ENCODE peak calls at places on chromosomes 5 and 9, in nine cellular contexts. One of them, this sample, is unnamed.
A peak's percentile ranks its signal among the peaks of the same experiment; 100 is the strongest.

GRCh38 chr9:122090287-122090883 is 2.7 kb downstream of the TTLL11 start:
- DNase-seq in SW 1271: no peak
- DNase-seq in Calu3: no peak
- DNase-seq in foreskin melanocyte: no peak
- DNase-seq in SIG-M5: no peak
- DNase-seq in NCI-H345: no peak
- DNase-seq in activated T-cell treated with anti-CD3 and anti-CD28 coated beads for 48 hours: no peak
- DNase-seq in stimulated activated CD4-positive, alpha-beta T cell treated with anti-CD3 and anti-CD28 coated beads, Interleukin-1b, Interleukin-23, amount 100 ng/mL, for 24 hours: no peak
- DNase-seq in astrocyte of the spinal cord: no peak
- DNase-seq in this sample: no peak

GRCh38 chr5:134053314-134053839 is 48.6 kb upstream of the VDAC1 start:
- DNase-seq in SW 1271: no peak
- DNase-seq in Calu3: peak; percentile 34
- DNase-seq in foreskin melanocyte: no peak
- DNase-seq in SIG-M5: no peak
- DNase-seq in NCI-H345: no peak
- DNase-seq in activated T-cell treated with anti-CD3 and anti-CD28 coated beads for 48 hours: no peak
- DNase-seq in stimulated activated CD4-positive, alpha-beta T cell treated with anti-CD3 and anti-CD28 coated beads, Interleukin-1b, Interleukin-23, amount 100 ng/mL, for 24 hours: no peak
- DNase-seq in astrocyte of the spinal cord: no peak
- DNase-seq in this sample: no peak

GRCh38 chr5:23450187-23450586 is 57.2 kb upstream of the PRDM9 start:
- DNase-seq in SW 1271: no peak
- DNase-seq in Calu3: no peak
- DNase-seq in foreskin melanocyte: peak; percentile 1
- DNase-seq in SIG-M5: no peak
- DNase-seq in NCI-H345: no peak
- DNase-seq in activated T-cell treated with anti-CD3 and anti-CD28 coated beads for 48 hours: no peak
- DNase-seq in stimulated activated CD4-positive, alpha-beta T cell treated with anti-CD3 and anti-CD28 coated beads, Interleukin-1b, Interleukin-23, amount 100 ng/mL, for 24 hours: no peak
- DNase-seq in astrocyte of the spinal cord: no peak
- DNase-seq in this sample: no peak

GRCh38 chr9:100408541-100409175 is 18.3 kb upstream of the MSANTD3 start:
- DNase-seq in SW 1271: no peak
- DNase-seq in Calu3: no peak
- DNase-seq in foreskin melanocyte: no peak
- DNase-seq in SIG-M5: no peak
- DNase-seq in NCI-H345: no peak
- DNase-seq in activated T-cell treated with anti-CD3 and anti-CD28 coated beads for 48 hours: no peak
- DNase-seq in stimulated activated CD4-positive, alpha-beta T cell treated with anti-CD3 and anti-CD28 coated beads, Interleukin-1b, Interleukin-23, amount 100 ng/mL, for 24 hours: no peak
- DNase-seq in astrocyte of the spinal cord: no peak
- DNase-seq in this sample: no peak

GRCh38 chr9:79670269-79670961 is 98.7 kb downstream of the TLE4 start:
- DNase-seq in SW 1271: no peak
- DNase-seq in Calu3: no peak
- DNase-seq in foreskin melanocyte: no peak
- DNase-seq in SIG-M5: no peak
- DNase-seq in NCI-H345: no peak
- DNase-seq in activated T-cell treated with anti-CD3 and anti-CD28 coated beads for 48 hours: no peak
- DNase-seq in stimulated activated CD4-positive, alpha-beta T cell treated with anti-CD3 and anti-CD28 coated beads, Interleukin-1b, Interleukin-23, amount 100 ng/mL, for 24 hours: no peak
- DNase-seq in astrocyte of the spinal cord: no peak
- DNase-seq in this sample: no peak

GRCh38 chr5:121949885-121950284 is 11.9 kb upstream of the SRFBP1 start:
- DNase-seq in SW 1271: peak; percentile 49
- DNase-seq in Calu3: peak; percentile 74
- DNase-seq in foreskin melanocyte: peak; percentile 49
- DNase-seq in SIG-M5: no peak
- DNase-seq in NCI-H345: peak; percentile 20
- DNase-seq in activated T-cell treated with anti-CD3 and anti-CD28 coated beads for 48 hours: no peak
- DNase-seq in stimulated activated CD4-positive, alpha-beta T cell treated with anti-CD3 and anti-CD28 coated beads, Interleukin-1b, Interleukin-23, amount 100 ng/mL, for 24 hours: no peak
- DNase-seq in astrocyte of the spinal cord: peak; percentile 60
- DNase-seq in this sample: no peak

GRCh38 chr5:135205616-135206349 is 171.8 kb upstream of the PITX1 start:
- DNase-seq in SW 1271: no peak
- DNase-seq in Calu3: no peak
- DNase-seq in foreskin melanocyte: no peak
- DNase-seq in SIG-M5: no peak
- DNase-seq in NCI-H345: no peak
- DNase-seq in activated T-cell treated with anti-CD3 and anti-CD28 coated beads for 48 hours: no peak
- DNase-seq in stimulated activated CD4-positive, alpha-beta T cell treated with anti-CD3 and anti-CD28 coated beads, Interleukin-1b, Interleukin-23, amount 100 ng/mL, for 24 hours: no peak
- DNase-seq in astrocyte of the spinal cord: no peak
- DNase-seq in this sample: no peak

GRCh38 chr9:116073826-116074225 is 79.8 kb upstream of the PAPPA start:
- DNase-seq in SW 1271: no peak
- DNase-seq in Calu3: no peak
- DNase-seq in foreskin melanocyte: no peak
- DNase-seq in SIG-M5: no peak
- DNase-seq in NCI-H345: no peak
- DNase-seq in activated T-cell treated with anti-CD3 and anti-CD28 coated beads for 48 hours: no peak
- DNase-seq in stimulated activated CD4-positive, alpha-beta T cell treated with anti-CD3 and anti-CD28 coated beads, Interleukin-1b, Interleukin-23, amount 100 ng/mL, for 24 hours: no peak
- DNase-seq in astrocyte of the spinal cord: peak; percentile 89
- DNase-seq in this sample: no peak

GRCh38 chr5:107799306-107799705 is 128.6 kb upstream of the EFNA5 start:
- DNase-seq in SW 1271: no peak
- DNase-seq in Calu3: no peak
- DNase-seq in foreskin melanocyte: no peak
- DNase-seq in SIG-M5: no peak
- DNase-seq in NCI-H345: no peak
- DNase-seq in activated T-cell treated with anti-CD3 and anti-CD28 coated beads for 48 hours: no peak
- DNase-seq in stimulated activated CD4-positive, alpha-beta T cell treated with anti-CD3 and anti-CD28 coated beads, Interleukin-1b, Interleukin-23, amount 100 ng/mL, for 24 hours: no peak
- DNase-seq in astrocyte of the spinal cord: no peak
- DNase-seq in this sample: no peak

This sample was measured in GF-D8.